ENCODE peak calls at places on chromosomes 7 and 10, in nine cellular contexts. Y is pancreas, A is IMR-90, N is breast epithelium, H is MM.1S, Q is PC-3, I is Caco-2, R is PC-9, U is fibroblast of lung. J is an unnamed sample. For H3K9me3, the result is how much of the 10 kb centered on the place peaks cover.

GRCh38 chr7:51286392-51286791 is 30.2 kb downstream of the COBL start:
- DNase-seq in Y (no peak), A (no peak), N (no peak), H (peak), Q (no peak), I (no peak), R (no peak), U (no peak), J (no peak)

GRCh38 chr10:67912330-67912946 is 28.0 kb downstream of the SIRT1 start:
- DNase-seq in Y (no peak), A (peak), N (no peak), H (no peak), Q (no peak), I (no peak), R (no peak), U (no peak), J (no peak)

GRCh38 chr7:76380623-76380966 is 21.8 kb upstream of the YWHAG start:
- DNase-seq in Y (no peak), A (no peak), N (no peak), H (no peak), Q (no peak), I (no peak), R (no peak), U (no peak), J (no peak)

GRCh38 chr10:111756541-111757061 is 427.0 kb downstream of the GPAM start:
- DNase-seq in Y (peak), A (no peak), N (peak), H (peak), Q (peak), I (peak), R (no peak), U (no peak), J (no peak)

GRCh38 chr7:19144661-19145428 is at the start of gene FERD3L:
- DNase-seq in Y (peak), A (no peak), N (peak), H (no peak), Q (no peak), I (no peak), R (no peak), U (no peak), J (no peak)

GRCh38 chr10:46556515-46557318 is at the start of gene GPRIN2:
- DNase-seq in Y (peak), A (no peak), N (peak), H (peak), Q (peak), I (peak), R (peak), U (no peak), J (no peak)

GRCh38 chr7:156962897-156963296 is 13.4 kb downstream of the NOM1 start:
- DNase-seq in Y (no peak), A (no peak), N (no peak), H (no peak), Q (no peak), I (no peak), R (no peak), U (no peak), J (no peak)

GRCh38 chr7:100763556-100764140 is 30.3 kb downstream of the ZAN start:
- DNase-seq in Y (no peak), A (no peak), N (no peak), H (no peak), Q (no peak), I (no peak), R (no peak), U (no peak), J (no peak)

GRCh38 chr7:80637911-80638765 is at the start of gene CD36:
- DNase-seq in Y (no peak), A (no peak), N (no peak), H (no peak), Q (no peak), I (no peak), R (no peak), U (no peak), J (no peak)

GRCh38 chr10:46094931-46095755 is 49.1 kb upstream of the MSMB start:
- DNase-seq in Y (no peak), A (no peak), N (no peak), H (no peak), Q (no peak), I (no peak), R (no peak), U (no peak), J (peak)

GRCh38 chr7:23072043-23072442 is 33.5 kb upstream of the KLHL7 start:
- DNase-seq in Y (no peak), A (peak), N (no peak), H (no peak), Q (peak), I (no peak), R (no peak), U (peak), J (no peak)

DNA sequence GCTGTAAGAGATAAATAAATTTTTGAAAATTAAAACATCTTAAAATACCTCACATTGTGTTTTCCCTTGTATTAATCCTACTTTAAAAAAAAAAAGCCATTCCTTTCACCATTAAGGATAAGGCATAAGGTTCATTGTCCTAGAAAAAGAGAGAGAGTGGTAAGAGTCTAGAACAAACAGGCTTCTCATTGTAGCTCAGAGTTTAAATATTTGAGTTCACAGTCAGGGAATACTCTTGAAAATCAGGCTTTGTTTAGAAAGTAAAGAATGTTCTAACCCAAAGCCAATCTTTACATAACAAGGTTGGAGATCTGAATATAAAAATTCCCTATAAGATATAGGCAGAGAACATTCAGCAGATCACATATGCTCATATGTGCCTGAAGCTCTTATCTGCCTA is 40.2 kb upstream of the TES start:
- DNase-seq in Y (no peak), A (peak), N (no peak), H (no peak), Q (no peak), I (no peak), R (no peak), U (no peak), J (no peak)
- TF ChIP-seq CTCF in Y (no peak), A (no peak), N (no peak), H (no peak), Q (no peak), I (no peak), R (no peak), U (no peak), J (no peak)

GRCh38 chr10:52706347-52707070 is 66.1 kb downstream of the MBL2 start:
- DNase-seq in Y (no peak), A (no peak), N (no peak), H (no peak), Q (no peak), I (no peak), R (no peak), U (no peak), J (no peak)
- H3K9me3 ChIP-seq in Y (under half), A (under half), N (under half), H (under half), Q (under half), I (under half), R (under half), U (under half), J (under half)

DNA sequence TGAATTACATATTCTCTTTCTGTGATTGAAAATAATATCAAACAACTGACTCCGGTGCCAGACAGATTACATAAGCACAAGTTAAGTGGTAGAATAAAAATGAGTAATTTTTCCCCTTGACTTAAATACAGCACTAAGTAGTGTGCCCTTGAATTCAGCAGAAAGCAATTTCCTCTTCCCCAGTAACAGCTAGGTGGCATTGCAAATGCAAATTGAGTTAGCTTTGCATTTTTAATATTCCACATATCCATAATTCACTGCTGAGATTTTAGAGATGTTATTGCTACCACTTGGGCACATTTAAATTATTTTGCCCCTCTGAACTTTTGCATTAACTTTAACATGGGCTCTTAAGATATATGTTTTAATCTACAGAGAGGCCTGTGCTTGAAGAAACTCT is 89.8 kb upstream of the NPVF start:
- DNase-seq in Y (no peak), A (no peak), N (no peak), H (no peak), Q (no peak), I (no peak), R (no peak), U (no peak), J (no peak)
- TF ChIP-seq CTCF in Y (no peak), A (no peak), N (no peak), H (no peak), Q (peak), I (no peak), R (no peak), U (no peak), J (no peak)

GRCh38 chr10:131179386-131179785 is 132.1 kb downstream of the TCERG1L start:
- DNase-seq in Y (peak), A (no peak), N (no peak), H (no peak), Q (no peak), I (no peak), R (no peak), U (no peak), J (no peak)

GRCh38 chr10:131177431-131178327 is 133.8 kb downstream of the TCERG1L start:
- DNase-seq in Y (peak), A (no peak), N (no peak), H (no peak), Q (no peak), I (no peak), R (no peak), U (no peak), J (no peak)

GRCh38 chr10:131178521-131178920 is 133.0 kb downstream of the TCERG1L start:
- DNase-seq in Y (peak), A (no peak), N (no peak), H (no peak), Q (no peak), I (no peak), R (no peak), U (no peak), J (no peak)

GRCh38 chr10:131180086-131180485 is 131.4 kb downstream of the TCERG1L start:
- DNase-seq in Y (peak), A (no peak), N (no peak), H (no peak), Q (no peak), I (no peak), R (no peak), U (no peak), J (no peak)

GRCh38 chr10:131178956-131179355 is 132.6 kb downstream of the TCERG1L start:
- DNase-seq in Y (peak), A (no peak), N (no peak), H (no peak), Q (no peak), I (no peak), R (no peak), U (no peak), J (no peak)
- H3K9me3 ChIP-seq in Y (under half), A (half or more), N (under half), H (under half), Q (under half), I (under half), R (under half), U (under half), J (under half)

GRCh38 chr7:42886129-42886528 is 25.7 kb downstream of the C7orf25 start:
- DNase-seq in Y (no peak), A (no peak), N (no peak), H (no peak), Q (peak), I (no peak), R (no peak), U (peak), J (no peak)
- TF ChIP-seq CTCF in Y (no peak), A (peak), N (no peak), H (peak), Q (peak), I (peak), R (peak), U (peak), J (no peak)

DNA sequence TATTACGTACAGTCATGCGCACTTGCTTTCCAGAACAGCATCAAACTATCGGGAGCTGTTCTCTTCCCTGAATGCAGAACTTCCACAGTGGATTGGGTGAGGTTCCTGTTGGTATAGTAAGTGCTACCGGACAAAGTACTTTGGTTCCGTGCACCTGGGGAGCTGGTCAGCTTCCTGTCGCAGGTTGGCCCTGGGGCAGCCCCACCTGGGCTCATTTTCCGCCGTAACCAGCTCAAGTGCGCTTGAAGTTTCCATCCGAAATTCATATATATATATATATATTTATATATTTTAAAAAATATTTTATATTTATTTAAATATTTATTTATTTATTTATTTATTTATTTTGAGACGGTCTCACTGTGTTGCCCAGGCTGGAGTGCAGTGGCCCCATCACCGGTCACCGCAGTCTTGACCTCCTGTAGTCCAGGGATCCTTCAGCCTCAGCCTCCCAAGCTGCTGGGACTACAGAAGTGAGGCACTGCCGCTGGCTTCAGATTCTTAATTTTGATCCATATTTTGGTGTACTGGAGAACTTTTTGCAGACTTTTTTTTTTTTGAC is 6.5 kb downstream of the SCART1 start:
- DNase-seq in Y (no peak), A (no peak), N (no peak), H (no peak), Q (no peak), I (no peak), R (no peak), U (no peak), J (no peak)
- H3K9me3 ChIP-seq in Y (under half), A (under half), N (under half), H (under half), Q (under half), I (under half), R (under half), U (under half), J (under half)